ENCODE peak calls at places on chromosomes 13 and 19, in five cellular contexts. M is A549, F is HepG2, A is GM12878, I is K562. P is an unnamed sample.

GRCh38 chr13:35720690-35721554 is 244.4 kb upstream of the MAB21L1 start:
- DNase-seq in F (peak), A (no peak), I (peak), M (peak), P (peak)

GRCh38 chr13:75407473-75407872 is 74.5 kb downstream of the TBC1D4 start:
- DNase-seq in M (no peak), I (no peak), A (no peak), F (no peak), P (no peak)

GRCh38 chr19:11196406-11197287 is 698 bp downstream of the KANK2 start:
- DNase-seq in A (no peak), F (no peak), I (peak), M (no peak), P (peak)

GRCh38 chr13:102800145-102801041 is 1.5 kb downstream of the BIVM start:
- DNase-seq in F (peak), M (peak), A (no peak), I (peak), P (peak)

GRCh38 chr19:2812414-2813234 is 7.0 kb upstream of the ZNF554 start:
- DNase-seq in A (no peak), F (no peak), M (no peak), I (no peak), P (no peak)

GRCh38 chr19:55166530-55167268 is at the start of gene DNAAF3:
- DNase-seq in I (peak), A (peak), F (peak), M (peak), P (peak)

GRCh38 chr13:51426982-51427381 is 25.9 kb downstream of the INTS6 start:
- DNase-seq in I (no peak), M (no peak), F (no peak), A (no peak), P (no peak)

GRCh38 chr19:13997637-13997962 is 8.5 kb downstream of the RFX1 start:
- DNase-seq in F (no peak), A (no peak), I (no peak), M (no peak), P (no peak)

GRCh38 chr19:27865927-27866777 is 1346.8 kb downstream of the UQCRFS1 start:
- DNase-seq in I (no peak), A (no peak), F (no peak), M (no peak), P (no peak)

GRCh38 chr13:77740931-77741586 is 43.6 kb downstream of the SLAIN1 start:
- DNase-seq in M (no peak), I (no peak), F (no peak), A (no peak), P (no peak)

GRCh38 chr19:4320419-4320818 is 16.0 kb downstream of the FSD1 start:
- DNase-seq in A (no peak), F (no peak), M (no peak), I (no peak), P (no peak)

GRCh38 chr13:74644239-74644638 is 510.0 kb upstream of the KLF12 start:
- DNase-seq in A (no peak), F (no peak), M (no peak), I (no peak), P (peak)

GRCh38 chr13:74325106-74325505 is 190.9 kb upstream of the KLF12 start:
- DNase-seq in M (peak), A (no peak), F (peak), I (no peak), P (peak)

GRCh38 chr19:57106646-57107235 is 13.0 kb upstream of the USP29 start:
- DNase-seq in F (no peak), M (no peak), I (no peak), A (no peak), P (no peak)

GRCh38 chr19:13460045-13460444 is 46.2 kb downstream of the CACNA1A start:
- DNase-seq in I (no peak), A (no peak), M (no peak), F (no peak), P (no peak)

GRCh38 chr13:109370486-109370885 is 415.9 kb downstream of the IRS2 start:
- DNase-seq in M (no peak), F (no peak), I (no peak), A (no peak), P (no peak)

GRCh38 chr19:2240881-2241760 is 4.5 kb downstream of the SF3A2 start:
- DNase-seq in I (no peak), M (no peak), A (no peak), F (no peak), P (no peak)

GRCh38 chr13:106998664-106999063 is 430.7 kb upstream of the ARGLU1 start:
- DNase-seq in A (no peak), F (no peak), I (no peak), M (no peak), P (no peak)
- H3K4me2 ChIP-seq in A (no peak), F (no peak), I (no peak), M (no peak), P (no peak)

GRCh38 chr19:709196-709964 is 645 bp downstream of the PALM start:
- DNase-seq in A (no peak), I (no peak), F (no peak), M (no peak), P (no peak)

GRCh38 chr19:711224-711623 is 2.5 kb downstream of the PALM start:
- DNase-seq in I (no peak), M (no peak), F (no peak), A (no peak), P (no peak)

GRCh38 chr19:709965-710714 is 1.4 kb downstream of the PALM start:
- DNase-seq in F (no peak), A (no peak), M (no peak), I (no peak), P (no peak)

GRCh38 chr19:710767-711166 is 2.0 kb downstream of the PALM start:
- DNase-seq in M (no peak), I (no peak), A (no peak), F (no peak), P (no peak)

GRCh38 chr19:708154-709141 is at the start of gene PALM:
- DNase-seq in A (no peak), I (peak), M (no peak), F (peak), P (no peak)
- TF ChIP-seq CTCF in A (no peak), I (no peak), M (peak), F (peak), P (no peak)

DNA sequence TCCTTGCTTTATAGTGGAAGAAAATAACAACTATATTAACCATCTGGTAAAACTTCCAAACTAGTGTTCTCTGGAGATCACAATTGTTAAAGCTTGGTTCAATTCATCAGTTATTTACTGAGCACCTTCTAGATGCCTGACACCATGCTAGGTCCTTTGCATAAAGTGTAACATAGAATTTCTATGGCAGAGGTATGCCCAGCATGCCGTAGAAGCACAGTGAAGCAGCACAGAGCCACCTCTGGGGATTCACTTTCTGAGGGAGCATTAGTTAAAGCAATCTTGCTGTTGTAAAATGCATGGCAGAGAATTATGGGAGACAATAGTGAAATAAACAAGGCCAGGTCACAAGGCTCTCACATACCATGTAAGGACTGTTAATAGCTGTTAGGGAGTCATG is 75.2 kb downstream of the LRRC63 start:
- DNase-seq in I (no peak), A (no peak), M (no peak), F (no peak), P (no peak)
- TF ChIP-seq BHLHE40 in I (no peak), A (no peak), M (no peak), F (no peak), P (no peak)

DNA sequence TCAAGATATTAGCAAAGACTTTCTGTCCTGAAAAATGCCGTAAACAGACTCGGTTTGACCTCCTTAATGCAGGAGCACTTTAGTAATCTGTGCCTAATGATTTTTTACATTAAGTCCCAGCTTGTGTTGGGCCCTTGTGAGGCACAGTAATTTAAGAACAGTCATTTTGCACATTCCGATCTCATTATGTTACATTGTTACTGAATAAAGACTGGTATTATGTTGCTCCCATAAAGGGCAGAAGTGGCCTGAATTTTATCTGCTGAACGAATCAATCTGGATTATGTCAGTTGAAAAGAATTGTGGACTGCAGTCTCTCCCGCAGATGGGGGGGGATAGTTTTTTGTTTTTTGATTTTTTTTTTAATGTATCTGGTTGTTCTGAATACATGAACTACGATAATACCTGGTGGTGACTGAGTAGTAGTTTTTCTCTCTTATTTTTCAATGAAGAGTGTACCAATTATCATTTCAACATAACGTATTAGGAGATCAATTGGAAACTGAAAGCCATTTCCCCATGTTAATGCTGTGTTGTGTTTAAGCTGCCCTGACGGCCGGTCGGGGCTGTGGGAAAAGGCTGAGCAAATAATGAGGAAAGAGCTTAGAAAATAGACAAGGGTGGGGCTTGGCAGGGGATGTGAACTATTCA is 290.2 kb downstream of the ZNF536 start:
- DNase-seq in M (no peak), F (peak), A (no peak), I (no peak), P (no peak)
- H3K4me2 ChIP-seq in M (peak), F (peak), A (no peak), I (no peak), P (no peak)

P was measured in IMR-90.